ENCODE peak calls at places on chromosome 20, in nine cellular contexts. I, W, D, N, Q, R, F, O and L are unnamed samples.

GRCh38 chr20:4435210-4435609 is 286.5 kb upstream of the PRND start:
- DNase-seq in I (no peak), W (no peak), D (peak; percentile 78), N (no peak), Q (no peak), R (no peak), F (no peak), O (no peak), L (no peak)

GRCh38 chr20:25476106-25477105 is 68.9 kb downstream of the GINS1 start:
- DNase-seq in I (no peak), W (no peak), D (no peak), N (no peak), Q (no peak), R (no peak), F (no peak), O (no peak), L (no peak)

GRCh38 chr20:42313704-42314103 is 695.5 kb upstream of the CHD6 start:
- DNase-seq in I (no peak), W (no peak), D (no peak), N (no peak), Q (no peak), R (no peak), F (no peak), O (no peak), L (no peak)

GRCh38 chr20:47315339-47315662 is 41.2 kb downstream of the ZMYND8 start:
- DNase-seq in I (no peak), W (no peak), D (no peak), N (no peak), Q (no peak), R (no peak), F (no peak), O (no peak), L (no peak)

GRCh38 chr20:4161447-4162251 is 146.3 kb upstream of the RNF24 start:
- DNase-seq in I (no peak), W (no peak), D (no peak), N (no peak), Q (no peak), R (no peak), F (no peak), O (no peak), L (no peak)

GRCh38 chr20:33563788-33564187 is 73.9 kb downstream of the CBFA2T2 start:
- DNase-seq in I (no peak), W (no peak), D (no peak), N (no peak), Q (no peak), R (no peak), F (no peak), O (no peak), L (no peak)

GRCh38 chr20:35273449-35274171 is 4.3 kb downstream of the MMP24OS start:
- DNase-seq in I (no peak), W (no peak), D (no peak), N (peak; percentile 88), Q (no peak), R (no peak), F (no peak), O (no peak), L (peak; percentile 31)

GRCh38 chr20:62308102-62308822 is 5.5 kb downstream of the ADRM1 start:
- DNase-seq in I (no peak), W (no peak), D (no peak), N (no peak), Q (no peak), R (no peak), F (no peak), O (no peak), L (no peak)

GRCh38 chr20:31652917-31653385 is 15.2 kb downstream of the COX4I2 start:
- DNase-seq in I (no peak), W (no peak), D (peak; percentile 35), N (no peak), Q (no peak), R (no peak), F (no peak), O (no peak), L (no peak)

GRCh38 chr20:53088786-53089185 is 116.6 kb downstream of the TSHZ2 start:
- DNase-seq in I (no peak), W (no peak), D (no peak), N (no peak), Q (no peak), R (no peak), F (no peak), O (no peak), L (no peak)

GRCh38 chr20:62238569-62239277 is 402 bp downstream of the OSBPL2 start:
- DNase-seq in I (no peak), W (peak; percentile 22), D (no peak), N (no peak), Q (no peak), R (no peak), F (no peak), O (no peak), L (peak; percentile 24)

GRCh38 chr20:61178431-61179080 is 73.5 kb upstream of the CDH4 start:
- DNase-seq in I (no peak), W (no peak), D (no peak), N (no peak), Q (peak; percentile 51), R (no peak), F (no peak), O (no peak), L (no peak)

GRCh38 chr20:1652960-1653359 is 4.6 kb downstream of the SIRPG start:
- DNase-seq in I (no peak), W (peak; percentile 11), D (no peak), N (no peak), Q (no peak), R (no peak), F (no peak), O (no peak), L (no peak)